ENCODE peak calls at places on chromosomes 2 and 18, in five cellular contexts. D is GM10248, Y is AG04449, T is AG04450, F is transverse colon. J is an unnamed sample.

GRCh38 chr2:83251473-83251872 is 1207.6 kb downstream of the SUCLG1 start:
- DNase-seq in T (no peak), F (no peak), D (no peak), Y (no peak), J (no peak)

GRCh38 chr2:239908308-239908707 is 116.8 kb downstream of the NDUFA10 start:
- DNase-seq in F (no peak), T (no peak), D (no peak), Y (no peak), J (no peak)

GRCh38 chr2:234257859-234258561 is 207.5 kb downstream of the SPP2 start:
- DNase-seq in T (peak), D (no peak), Y (peak), F (peak), J (no peak)

GRCh38 chr2:182283512-182283911 is 143.3 kb downstream of the PDE1A start:
- DNase-seq in F (no peak), T (no peak), Y (no peak), D (no peak), J (no peak)

GRCh38 chr2:181787310-181788048 is 104.1 kb upstream of the ITPRID2 start:
- DNase-seq in D (no peak), F (no peak), T (no peak), Y (no peak), J (no peak)

GRCh38 chr2:151228847-151229497 is 32.7 kb downstream of the RBM43 start:
- DNase-seq in T (no peak), D (no peak), Y (no peak), F (no peak), J (no peak)

GRCh38 chr18:46158498-46158897 is 54.3 kb downstream of the HAUS1 start:
- DNase-seq in T (no peak), D (no peak), Y (no peak), F (no peak), J (no peak)

GRCh38 chr2:146124741-146125140 is 1604.8 kb upstream of the ZEB2 start:
- DNase-seq in D (no peak), F (no peak), T (peak), Y (no peak), J (no peak)

GRCh38 chr18:46830633-46831032 is 73.8 kb upstream of the ST8SIA5 start:
- DNase-seq in D (no peak), F (no peak), T (no peak), Y (no peak), J (no peak)

J was measured in CD14-positive monocyte.